ENCODE peak calls at places on chromosomes 3 and 15, in nine cellular contexts. One of them, this sample, is unnamed.
A peak's percentile ranks its signal among the peaks of the same experiment; 100 is the strongest.

GRCh38 chr15:44719293-44719999 is 8.1 kb downstream of the B2M start:
- DNase-seq in dermis blood vessel endothelial cell: peak; percentile 16
- DNase-seq in thoracic aorta: no peak
- DNase-seq in G401: no peak
- DNase-seq in T-helper 2 cell: peak; percentile 63
- DNase-seq in stimulated activated naive CD8-positive, alpha-beta T cell treated with anti-CD3 and anti-CD28 coated beads, Interleukin-15, Interleukin-2, amounts not matched to agents 100 U/mL and 50 U/mL, for 24 hours: peak; percentile 71
- DNase-seq in GM04503: no peak
- DNase-seq in RPMI8226: peak; percentile 60
- DNase-seq in germinal center: peak; percentile 28
- DNase-seq in this sample: no peak

GRCh38 chr3:179088306-179088705 is 16.7 kb upstream of the ZMAT3 start:
- DNase-seq in dermis blood vessel endothelial cell: no peak
- DNase-seq in thoracic aorta: no peak
- DNase-seq in G401: no peak
- DNase-seq in T-helper 2 cell: no peak
- DNase-seq in stimulated activated naive CD8-positive, alpha-beta T cell treated with anti-CD3 and anti-CD28 coated beads, Interleukin-15, Interleukin-2, amounts not matched to agents 100 U/mL and 50 U/mL, for 24 hours: no peak
- DNase-seq in GM04503: no peak
- DNase-seq in RPMI8226: peak; percentile 19
- DNase-seq in germinal center: peak; percentile 9
- DNase-seq in this sample: no peak

GRCh38 chr3:135784557-135784956 is 181.0 kb upstream of the PPP2R3A start:
- DNase-seq in dermis blood vessel endothelial cell: no peak
- DNase-seq in thoracic aorta: no peak
- DNase-seq in G401: no peak
- DNase-seq in T-helper 2 cell: no peak
- DNase-seq in stimulated activated naive CD8-positive, alpha-beta T cell treated with anti-CD3 and anti-CD28 coated beads, Interleukin-15, Interleukin-2, amounts not matched to agents 100 U/mL and 50 U/mL, for 24 hours: no peak
- DNase-seq in GM04503: no peak
- DNase-seq in RPMI8226: peak; percentile 20
- DNase-seq in germinal center: peak; percentile 43
- DNase-seq in this sample: no peak

GRCh38 chr3:9957214-9957613 is 5.0 kb upstream of the PRRT3 start:
- DNase-seq in dermis blood vessel endothelial cell: peak; percentile 53
- DNase-seq in thoracic aorta: no peak
- DNase-seq in G401: no peak
- DNase-seq in T-helper 2 cell: no peak
- DNase-seq in stimulated activated naive CD8-positive, alpha-beta T cell treated with anti-CD3 and anti-CD28 coated beads, Interleukin-15, Interleukin-2, amounts not matched to agents 100 U/mL and 50 U/mL, for 24 hours: no peak
- DNase-seq in GM04503: no peak
- DNase-seq in RPMI8226: no peak
- DNase-seq in germinal center: no peak
- DNase-seq in this sample: no peak

GRCh38 chr15:66843581-66843980 is 141.5 kb downstream of the SMAD6 start:
- DNase-seq in dermis blood vessel endothelial cell: no peak
- DNase-seq in thoracic aorta: no peak
- DNase-seq in G401: no peak
- DNase-seq in T-helper 2 cell: no peak
- DNase-seq in stimulated activated naive CD8-positive, alpha-beta T cell treated with anti-CD3 and anti-CD28 coated beads, Interleukin-15, Interleukin-2, amounts not matched to agents 100 U/mL and 50 U/mL, for 24 hours: no peak
- DNase-seq in GM04503: no peak
- DNase-seq in RPMI8226: no peak
- DNase-seq in germinal center: no peak
- DNase-seq in this sample: no peak

GRCh38 chr3:19016846-19017245 is 131.5 kb upstream of the KCNH8 start:
- DNase-seq in dermis blood vessel endothelial cell: no peak
- DNase-seq in thoracic aorta: no peak
- DNase-seq in G401: no peak
- DNase-seq in T-helper 2 cell: no peak
- DNase-seq in stimulated activated naive CD8-positive, alpha-beta T cell treated with anti-CD3 and anti-CD28 coated beads, Interleukin-15, Interleukin-2, amounts not matched to agents 100 U/mL and 50 U/mL, for 24 hours: no peak
- DNase-seq in GM04503: no peak
- DNase-seq in RPMI8226: no peak
- DNase-seq in germinal center: no peak
- DNase-seq in this sample: no peak

GRCh38 chr3:194367992-194368841 is 1.3 kb downstream of the LRRC15 start:
- DNase-seq in dermis blood vessel endothelial cell: no peak
- DNase-seq in thoracic aorta: no peak
- DNase-seq in G401: no peak
- DNase-seq in T-helper 2 cell: no peak
- DNase-seq in stimulated activated naive CD8-positive, alpha-beta T cell treated with anti-CD3 and anti-CD28 coated beads, Interleukin-15, Interleukin-2, amounts not matched to agents 100 U/mL and 50 U/mL, for 24 hours: no peak
- DNase-seq in GM04503: peak; percentile 53
- DNase-seq in RPMI8226: peak; percentile 90
- DNase-seq in germinal center: no peak
- DNase-seq in this sample: no peak

GRCh38 chr3:139339219-139339906 is 4.5 kb upstream of the MRPS22 start:
- DNase-seq in dermis blood vessel endothelial cell: no peak
- DNase-seq in thoracic aorta: no peak
- DNase-seq in G401: no peak
- DNase-seq in T-helper 2 cell: no peak
- DNase-seq in stimulated activated naive CD8-positive, alpha-beta T cell treated with anti-CD3 and anti-CD28 coated beads, Interleukin-15, Interleukin-2, amounts not matched to agents 100 U/mL and 50 U/mL, for 24 hours: peak; percentile 61
- DNase-seq in GM04503: no peak
- DNase-seq in RPMI8226: no peak
- DNase-seq in germinal center: no peak
- DNase-seq in this sample: no peak

GRCh38 chr15:75043509-75044257 is 20.3 kb downstream of the PPCDC start:
- DNase-seq in dermis blood vessel endothelial cell: peak; percentile 98
- DNase-seq in thoracic aorta: peak; percentile 93
- DNase-seq in G401: peak; percentile 29
- DNase-seq in T-helper 2 cell: no peak
- DNase-seq in stimulated activated naive CD8-positive, alpha-beta T cell treated with anti-CD3 and anti-CD28 coated beads, Interleukin-15, Interleukin-2, amounts not matched to agents 100 U/mL and 50 U/mL, for 24 hours: peak; percentile 46
- DNase-seq in GM04503: peak; percentile 98
- DNase-seq in RPMI8226: peak; percentile 99
- DNase-seq in germinal center: peak; percentile 24
- DNase-seq in this sample: no peak

GRCh38 chr3:127073931-127074820 is 91.3 kb downstream of the PLXNA1 start:
- DNase-seq in dermis blood vessel endothelial cell: no peak
- DNase-seq in thoracic aorta: no peak
- DNase-seq in G401: no peak
- DNase-seq in T-helper 2 cell: no peak
- DNase-seq in stimulated activated naive CD8-positive, alpha-beta T cell treated with anti-CD3 and anti-CD28 coated beads, Interleukin-15, Interleukin-2, amounts not matched to agents 100 U/mL and 50 U/mL, for 24 hours: no peak
- DNase-seq in GM04503: no peak
- DNase-seq in RPMI8226: no peak
- DNase-seq in germinal center: no peak
- DNase-seq in this sample: peak; percentile 26

GRCh38 chr15:80915462-80915861 is 74.2 kb downstream of the MESD start:
- DNase-seq in dermis blood vessel endothelial cell: no peak
- DNase-seq in thoracic aorta: no peak
- DNase-seq in G401: peak; percentile 3
- DNase-seq in T-helper 2 cell: no peak
- DNase-seq in stimulated activated naive CD8-positive, alpha-beta T cell treated with anti-CD3 and anti-CD28 coated beads, Interleukin-15, Interleukin-2, amounts not matched to agents 100 U/mL and 50 U/mL, for 24 hours: no peak
- DNase-seq in GM04503: no peak
- DNase-seq in RPMI8226: no peak
- DNase-seq in germinal center: no peak
- DNase-seq in this sample: no peak

GRCh38 chr3:14877404-14877803 is 58.6 kb downstream of the FGD5 start:
- DNase-seq in dermis blood vessel endothelial cell: no peak
- DNase-seq in thoracic aorta: no peak
- DNase-seq in G401: no peak
- DNase-seq in T-helper 2 cell: no peak
- DNase-seq in stimulated activated naive CD8-positive, alpha-beta T cell treated with anti-CD3 and anti-CD28 coated beads, Interleukin-15, Interleukin-2, amounts not matched to agents 100 U/mL and 50 U/mL, for 24 hours: no peak
- DNase-seq in GM04503: no peak
- DNase-seq in RPMI8226: no peak
- DNase-seq in germinal center: no peak
- DNase-seq in this sample: no peak

GRCh38 chr3:13634615-13635014 is 85.7 kb downstream of the FBLN2 start:
- DNase-seq in dermis blood vessel endothelial cell: no peak
- DNase-seq in thoracic aorta: no peak
- DNase-seq in G401: no peak
- DNase-seq in T-helper 2 cell: no peak
- DNase-seq in stimulated activated naive CD8-positive, alpha-beta T cell treated with anti-CD3 and anti-CD28 coated beads, Interleukin-15, Interleukin-2, amounts not matched to agents 100 U/mL and 50 U/mL, for 24 hours: no peak
- DNase-seq in GM04503: no peak
- DNase-seq in RPMI8226: no peak
- DNase-seq in germinal center: no peak
- DNase-seq in this sample: no peak

GRCh38 chr3:51436998-51437639 is 46.0 kb downstream of the RBM15B start:
- DNase-seq in dermis blood vessel endothelial cell: no peak
- DNase-seq in thoracic aorta: no peak
- DNase-seq in G401: no peak
- DNase-seq in T-helper 2 cell: no peak
- DNase-seq in stimulated activated naive CD8-positive, alpha-beta T cell treated with anti-CD3 and anti-CD28 coated beads, Interleukin-15, Interleukin-2, amounts not matched to agents 100 U/mL and 50 U/mL, for 24 hours: no peak
- DNase-seq in GM04503: no peak
- DNase-seq in RPMI8226: no peak
- DNase-seq in germinal center: no peak
- DNase-seq in this sample: peak; percentile 6

GRCh38 chr3:4950351-4950784 is 28.9 kb upstream of the BHLHE40 start:
- DNase-seq in dermis blood vessel endothelial cell: peak; percentile 4
- DNase-seq in thoracic aorta: no peak
- DNase-seq in G401: no peak
- DNase-seq in T-helper 2 cell: no peak
- DNase-seq in stimulated activated naive CD8-positive, alpha-beta T cell treated with anti-CD3 and anti-CD28 coated beads, Interleukin-15, Interleukin-2, amounts not matched to agents 100 U/mL and 50 U/mL, for 24 hours: no peak
- DNase-seq in GM04503: no peak
- DNase-seq in RPMI8226: no peak
- DNase-seq in germinal center: no peak
- DNase-seq in this sample: no peak

GRCh38 chr3:153160451-153161137 is 1.4 kb upstream of the RAP2B start:
- DNase-seq in dermis blood vessel endothelial cell: peak; percentile 90
- DNase-seq in thoracic aorta: peak; percentile 57
- DNase-seq in G401: peak; percentile 41
- DNase-seq in T-helper 2 cell: peak; percentile 79
- DNase-seq in stimulated activated naive CD8-positive, alpha-beta T cell treated with anti-CD3 and anti-CD28 coated beads, Interleukin-15, Interleukin-2, amounts not matched to agents 100 U/mL and 50 U/mL, for 24 hours: peak; percentile 84
- DNase-seq in GM04503: peak; percentile 51
- DNase-seq in RPMI8226: peak; percentile 99
- DNase-seq in germinal center: peak; percentile 83
- DNase-seq in this sample: peak; percentile 96

GRCh38 chr3:39128951-39129350 is 21.5 kb downstream of the TTC21A start:
- DNase-seq in dermis blood vessel endothelial cell: no peak
- DNase-seq in thoracic aorta: no peak
- DNase-seq in G401: no peak
- DNase-seq in T-helper 2 cell: no peak
- DNase-seq in stimulated activated naive CD8-positive, alpha-beta T cell treated with anti-CD3 and anti-CD28 coated beads, Interleukin-15, Interleukin-2, amounts not matched to agents 100 U/mL and 50 U/mL, for 24 hours: no peak
- DNase-seq in GM04503: no peak
- DNase-seq in RPMI8226: no peak
- DNase-seq in germinal center: no peak
- DNase-seq in this sample: no peak

GRCh38 chr15:89812126-89812846 is 2.4 kb downstream of the ANPEP start:
- DNase-seq in dermis blood vessel endothelial cell: no peak
- DNase-seq in thoracic aorta: no peak
- DNase-seq in G401: no peak
- DNase-seq in T-helper 2 cell: no peak
- DNase-seq in stimulated activated naive CD8-positive, alpha-beta T cell treated with anti-CD3 and anti-CD28 coated beads, Interleukin-15, Interleukin-2, amounts not matched to agents 100 U/mL and 50 U/mL, for 24 hours: no peak
- DNase-seq in GM04503: no peak
- DNase-seq in RPMI8226: no peak
- DNase-seq in germinal center: no peak
- DNase-seq in this sample: peak; percentile 68

GRCh38 chr3:139585820-139586219 is 46.3 kb upstream of the RBP1 start:
- DNase-seq in dermis blood vessel endothelial cell: no peak
- DNase-seq in thoracic aorta: no peak
- DNase-seq in G401: no peak
- DNase-seq in T-helper 2 cell: no peak
- DNase-seq in stimulated activated naive CD8-positive, alpha-beta T cell treated with anti-CD3 and anti-CD28 coated beads, Interleukin-15, Interleukin-2, amounts not matched to agents 100 U/mL and 50 U/mL, for 24 hours: no peak
- DNase-seq in GM04503: no peak
- DNase-seq in RPMI8226: no peak
- DNase-seq in germinal center: no peak
- DNase-seq in this sample: no peak

GRCh38 chr3:180391001-180391400 is 211.0 kb upstream of the TTC14 start:
- DNase-seq in dermis blood vessel endothelial cell: no peak
- DNase-seq in thoracic aorta: no peak
- DNase-seq in G401: no peak
- DNase-seq in T-helper 2 cell: no peak
- DNase-seq in stimulated activated naive CD8-positive, alpha-beta T cell treated with anti-CD3 and anti-CD28 coated beads, Interleukin-15, Interleukin-2, amounts not matched to agents 100 U/mL and 50 U/mL, for 24 hours: no peak
- DNase-seq in GM04503: no peak
- DNase-seq in RPMI8226: no peak
- DNase-seq in germinal center: no peak
- DNase-seq in this sample: no peak

GRCh38 chr3:65951836-65952505 is 86.7 kb downstream of the MAGI1 start:
- DNase-seq in dermis blood vessel endothelial cell: peak; percentile 74
- DNase-seq in thoracic aorta: no peak
- DNase-seq in G401: no peak
- DNase-seq in T-helper 2 cell: no peak
- DNase-seq in stimulated activated naive CD8-positive, alpha-beta T cell treated with anti-CD3 and anti-CD28 coated beads, Interleukin-15, Interleukin-2, amounts not matched to agents 100 U/mL and 50 U/mL, for 24 hours: no peak
- DNase-seq in GM04503: no peak
- DNase-seq in RPMI8226: no peak
- DNase-seq in germinal center: no peak
- DNase-seq in this sample: no peak

GRCh38 chr3:115623414-115623868 is at the start of gene GAP43:
- DNase-seq in dermis blood vessel endothelial cell: no peak
- DNase-seq in thoracic aorta: no peak
- DNase-seq in G401: peak; percentile 92
- DNase-seq in T-helper 2 cell: no peak
- DNase-seq in stimulated activated naive CD8-positive, alpha-beta T cell treated with anti-CD3 and anti-CD28 coated beads, Interleukin-15, Interleukin-2, amounts not matched to agents 100 U/mL and 50 U/mL, for 24 hours: no peak
- DNase-seq in GM04503: peak; percentile 42
- DNase-seq in RPMI8226: no peak
- DNase-seq in germinal center: no peak
- DNase-seq in this sample: peak; percentile 11